ENCODE peak calls at places on chromosome 6, in six cellular contexts. One of them, this sample, is unnamed.

GRCh38 chr6:163956571-163957407 is 542.3 kb downstream of the QKI start:
- DNase-seq in cardiac fibroblast: peak; percentile 80
- DNase-seq in K562: peak; percentile 92
- DNase-seq in choroid plexus epithelial cell: peak; percentile 85
- DNase-seq in NCI-H1694: peak; percentile 7
- DNase-seq in NCI-H446: no peak
- DNase-seq in this sample: peak; percentile 88

GRCh38 chr6:118249680-118250079 is 298.4 kb upstream of the PLN start:
- DNase-seq in cardiac fibroblast: no peak
- DNase-seq in K562: no peak
- DNase-seq in choroid plexus epithelial cell: no peak
- DNase-seq in NCI-H1694: no peak
- DNase-seq in NCI-H446: no peak
- DNase-seq in this sample: no peak

GRCh38 chr6:37104935-37105781 is 64.8 kb upstream of the PIM1 start:
- DNase-seq in cardiac fibroblast: no peak
- DNase-seq in K562: no peak
- DNase-seq in choroid plexus epithelial cell: no peak
- DNase-seq in NCI-H1694: no peak
- DNase-seq in NCI-H446: no peak
- DNase-seq in this sample: no peak

GRCh38 chr6:31776961-31777666 is at the start of gene VWA7:
- DNase-seq in cardiac fibroblast: peak; percentile 85
- DNase-seq in K562: peak; percentile 99
- DNase-seq in choroid plexus epithelial cell: peak; percentile 73
- DNase-seq in NCI-H1694: no peak
- DNase-seq in NCI-H446: no peak
- DNase-seq in this sample: peak; percentile 65

GRCh38 chr6:13924146-13924948 is 405 bp upstream of the RNF182 start:
- DNase-seq in cardiac fibroblast: peak; percentile 30
- DNase-seq in K562: peak; percentile 27
- DNase-seq in choroid plexus epithelial cell: peak; percentile 39
- DNase-seq in NCI-H1694: peak; percentile 21
- DNase-seq in NCI-H446: peak; percentile 77
- DNase-seq in this sample: peak; percentile 30

GRCh38 chr6:15526129-15526764 is 136.6 kb downstream of the DTNBP1 start:
- DNase-seq in cardiac fibroblast: no peak
- DNase-seq in K562: no peak
- DNase-seq in choroid plexus epithelial cell: no peak
- DNase-seq in NCI-H1694: no peak
- DNase-seq in NCI-H446: no peak
- DNase-seq in this sample: no peak

GRCh38 chr6:74939309-74939708 is 266.5 kb downstream of the COL12A1 start:
- DNase-seq in cardiac fibroblast: peak; percentile 5
- DNase-seq in K562: no peak
- DNase-seq in choroid plexus epithelial cell: peak; percentile 43
- DNase-seq in NCI-H1694: no peak
- DNase-seq in NCI-H446: no peak
- DNase-seq in this sample: no peak

GRCh38 chr6:151494235-151494950 is 576 bp downstream of the CCDC170 start:
- DNase-seq in cardiac fibroblast: peak; percentile 24
- DNase-seq in K562: no peak
- DNase-seq in choroid plexus epithelial cell: peak; percentile 51
- DNase-seq in NCI-H1694: no peak
- DNase-seq in NCI-H446: no peak
- DNase-seq in this sample: no peak

GRCh38 chr6:131191590-131191989 is 56.3 kb downstream of the AKAP7 start:
- DNase-seq in cardiac fibroblast: no peak
- DNase-seq in K562: no peak
- DNase-seq in choroid plexus epithelial cell: no peak
- DNase-seq in NCI-H1694: no peak
- DNase-seq in NCI-H446: no peak
- DNase-seq in this sample: no peak

GRCh38 chr6:160996316-160996715 is 4.7 kb downstream of the MAP3K4 start:
- DNase-seq in cardiac fibroblast: peak; percentile 22
- DNase-seq in K562: no peak
- DNase-seq in choroid plexus epithelial cell: peak; percentile 22
- DNase-seq in NCI-H1694: no peak
- DNase-seq in NCI-H446: no peak
- DNase-seq in this sample: no peak

GRCh38 chr6:170227521-170227983 is 63.3 kb downstream of the DLL1 start:
- DNase-seq in cardiac fibroblast: no peak
- DNase-seq in K562: no peak
- DNase-seq in choroid plexus epithelial cell: no peak
- DNase-seq in NCI-H1694: no peak
- DNase-seq in NCI-H446: no peak
- DNase-seq in this sample: no peak

GRCh38 chr6:145070791-145071190 is 664.5 kb downstream of the EPM2A start:
- DNase-seq in cardiac fibroblast: no peak
- DNase-seq in K562: no peak
- DNase-seq in choroid plexus epithelial cell: peak; percentile 27
- DNase-seq in NCI-H1694: no peak
- DNase-seq in NCI-H446: no peak
- DNase-seq in this sample: no peak

GRCh38 chr6:118372413-118372812 is 175.7 kb upstream of the PLN start:
- DNase-seq in cardiac fibroblast: peak; percentile 42
- DNase-seq in K562: no peak
- DNase-seq in choroid plexus epithelial cell: peak; percentile 47
- DNase-seq in NCI-H1694: no peak
- DNase-seq in NCI-H446: no peak
- DNase-seq in this sample: no peak

GRCh38 chr6:87444362-87444761 is 28.4 kb upstream of the SLC35A1 start:
- DNase-seq in cardiac fibroblast: no peak
- DNase-seq in K562: no peak
- DNase-seq in choroid plexus epithelial cell: no peak
- DNase-seq in NCI-H1694: no peak
- DNase-seq in NCI-H446: no peak
- DNase-seq in this sample: no peak

GRCh38 chr6:82264824-82265223 is 17.3 kb upstream of the IBTK start:
- DNase-seq in cardiac fibroblast: no peak
- DNase-seq in K562: no peak
- DNase-seq in choroid plexus epithelial cell: no peak
- DNase-seq in NCI-H1694: no peak
- DNase-seq in NCI-H446: no peak
- DNase-seq in this sample: no peak

GRCh38 chr6:33170176-33171095 is 21.8 kb downstream of the COL11A2 start:
- DNase-seq in cardiac fibroblast: no peak
- DNase-seq in K562: no peak
- DNase-seq in choroid plexus epithelial cell: no peak
- DNase-seq in NCI-H1694: no peak
- DNase-seq in NCI-H446: no peak
- DNase-seq in this sample: no peak

GRCh38 chr6:166058064-166058739 is 109.4 kb downstream of the TBXT start:
- DNase-seq in cardiac fibroblast: peak; percentile 66
- DNase-seq in K562: no peak
- DNase-seq in choroid plexus epithelial cell: peak; percentile 40
- DNase-seq in NCI-H1694: no peak
- DNase-seq in NCI-H446: no peak
- DNase-seq in this sample: no peak

GRCh38 chr6:133726188-133726587 is 162.7 kb upstream of the TCF21 start:
- DNase-seq in cardiac fibroblast: no peak
- DNase-seq in K562: no peak
- DNase-seq in choroid plexus epithelial cell: no peak
- DNase-seq in NCI-H1694: no peak
- DNase-seq in NCI-H446: no peak
- DNase-seq in this sample: no peak

GRCh38 chr6:14730654-14731053 is 515.2 kb upstream of the JARID2 start:
- DNase-seq in cardiac fibroblast: peak; percentile 52
- DNase-seq in K562: no peak
- DNase-seq in choroid plexus epithelial cell: no peak
- DNase-seq in NCI-H1694: no peak
- DNase-seq in NCI-H446: no peak
- DNase-seq in this sample: no peak

GRCh38 chr6:112831022-112831421 is 483.9 kb downstream of the RFPL4B start:
- DNase-seq in cardiac fibroblast: no peak
- DNase-seq in K562: no peak
- DNase-seq in choroid plexus epithelial cell: no peak
- DNase-seq in NCI-H1694: no peak
- DNase-seq in NCI-H446: no peak
- DNase-seq in this sample: no peak

GRCh38 chr6:119979862-119980261 is 630.3 kb upstream of the MAN1A1 start:
- DNase-seq in cardiac fibroblast: peak; percentile 27
- DNase-seq in K562: no peak
- DNase-seq in choroid plexus epithelial cell: peak; percentile 5
- DNase-seq in NCI-H1694: no peak
- DNase-seq in NCI-H446: no peak
- DNase-seq in this sample: no peak

GRCh38 chr6:68087399-68088133 is 547.5 kb upstream of the ADGRB3 start:
- DNase-seq in cardiac fibroblast: peak; percentile 70
- DNase-seq in K562: no peak
- DNase-seq in choroid plexus epithelial cell: peak; percentile 76
- DNase-seq in NCI-H1694: no peak
- DNase-seq in NCI-H446: no peak
- DNase-seq in this sample: no peak

GRCh38 chr6:62746968-62747367 is 460.9 kb upstream of the KHDRBS2 start:
- DNase-seq in cardiac fibroblast: no peak
- DNase-seq in K562: no peak
- DNase-seq in choroid plexus epithelial cell: no peak
- DNase-seq in NCI-H1694: no peak
- DNase-seq in NCI-H446: no peak
- DNase-seq in this sample: no peak

GRCh38 chr6:128508588-128509296 is 11.7 kb downstream of the PTPRK start:
- DNase-seq in cardiac fibroblast: peak; percentile 84
- DNase-seq in K562: no peak
- DNase-seq in choroid plexus epithelial cell: peak; percentile 95
- DNase-seq in NCI-H1694: no peak
- DNase-seq in NCI-H446: no peak
- DNase-seq in this sample: no peak

GRCh38 chr6:133778414-133778813 is 110.5 kb upstream of the TCF21 start:
- DNase-seq in cardiac fibroblast: peak; percentile 96
- DNase-seq in K562: no peak
- DNase-seq in choroid plexus epithelial cell: peak; percentile 97
- DNase-seq in NCI-H1694: no peak
- DNase-seq in NCI-H446: no peak
- DNase-seq in this sample: no peak

GRCh38 chr6:130865793-130866192 is 38.6 kb downstream of the SMLR1 start:
- DNase-seq in cardiac fibroblast: no peak
- DNase-seq in K562: no peak
- DNase-seq in choroid plexus epithelial cell: no peak
- DNase-seq in NCI-H1694: no peak
- DNase-seq in NCI-H446: no peak
- DNase-seq in this sample: no peak

GRCh38 chr6:164911873-164912580 is 397.4 kb downstream of the C6orf118 start:
- DNase-seq in cardiac fibroblast: peak; percentile 4
- DNase-seq in K562: no peak
- DNase-seq in choroid plexus epithelial cell: no peak
- DNase-seq in NCI-H1694: no peak
- DNase-seq in NCI-H446: no peak
- DNase-seq in this sample: no peak

GRCh38 chr6:159473844-159474243 is 219.2 kb downstream of the SOD2 start:
- DNase-seq in cardiac fibroblast: no peak
- DNase-seq in K562: no peak
- DNase-seq in choroid plexus epithelial cell: no peak
- DNase-seq in NCI-H1694: no peak
- DNase-seq in NCI-H446: peak; percentile 44
- DNase-seq in this sample: no peak

GRCh38 chr6:136641166-136641565 is 90.9 kb upstream of the MAP7 start:
- DNase-seq in cardiac fibroblast: peak; percentile 49
- DNase-seq in K562: no peak
- DNase-seq in choroid plexus epithelial cell: peak; percentile 53
- DNase-seq in NCI-H1694: no peak
- DNase-seq in NCI-H446: no peak
- DNase-seq in this sample: no peak

GRCh38 chr6:36853325-36853724 is 14.1 kb upstream of the CPNE5 start:
- DNase-seq in cardiac fibroblast: peak; percentile 93
- DNase-seq in K562: no peak
- DNase-seq in choroid plexus epithelial cell: peak; percentile 93
- DNase-seq in NCI-H1694: no peak
- DNase-seq in NCI-H446: no peak
- DNase-seq in this sample: no peak